ENCODE peak calls at places on chromosomes 7 and 10, in nine cellular contexts. N, G, H, S, B, T, W, O and U are unnamed samples.

GRCh38 chr10:128295003-128295402 is 168.8 kb upstream of the MKI67 start:
- DNase-seq in S (no peak), T (no peak), W (no peak), O (no peak), G (no peak), N (no peak), H (no peak), B (no peak), U (no peak)

GRCh38 chr7:28093617-28094232 is 86.9 kb downstream of the JAZF1 start:
- DNase-seq in S (no peak), T (peak; percentile 83), N (peak; percentile 80), G (peak; percentile 72), O (no peak), B (peak; percentile 88), W (peak; percentile 94), H (peak; percentile 80), U (peak; percentile 72)

GRCh38 chr10:124657806-124658205 is 86.4 kb downstream of the FAM53B start:
- DNase-seq in T (peak; percentile 70), G (peak; percentile 53), B (no peak), H (peak; percentile 23), W (peak; percentile 54), O (no peak), S (peak; percentile 49), N (no peak), U (no peak)

GRCh38 chr10:84333864-84334451 is 5.6 kb downstream of the CCSER2 start:
- DNase-seq in T (peak; percentile 30), H (peak; percentile 38), G (peak; percentile 47), W (peak; percentile 37), N (peak; percentile 27), S (no peak), O (no peak), B (no peak), U (peak; percentile 17)

GRCh38 chr7:132276252-132276651 is 300.0 kb downstream of the PLXNA4 start:
- DNase-seq in G (no peak), W (no peak), S (no peak), N (no peak), H (no peak), B (no peak), T (no peak), O (no peak), U (no peak)

GRCh38 chr10:43299579-43299978 is 32.7 kb upstream of the RASGEF1A start:
- DNase-seq in G (no peak), S (no peak), N (no peak), T (no peak), B (no peak), H (no peak), O (no peak), W (no peak), U (no peak)

GRCh38 chr7:144035385-144035784 is 13.4 kb upstream of the OR2A5 start:
- DNase-seq in T (no peak), H (no peak), O (no peak), G (no peak), S (no peak), N (no peak), B (no peak), W (no peak), U (no peak)

GRCh38 chr7:41994046-41994745 is 242.8 kb downstream of the GLI3 start:
- DNase-seq in N (peak; percentile 27), H (peak; percentile 34), B (no peak), T (no peak), O (no peak), S (no peak), W (peak; percentile 26), G (peak; percentile 8), U (peak; percentile 48)

GRCh38 chr10:4586756-4587155 is 239.3 kb upstream of the AKR1E2 start:
- DNase-seq in H (peak; percentile 18), W (no peak), G (no peak), B (no peak), O (peak; percentile 29), S (peak; percentile 17), N (no peak), T (peak; percentile 85), U (peak; percentile 14)

GRCh38 chr7:28588606-28589005 is 176.3 kb downstream of the CREB5 start:
- DNase-seq in H (no peak), S (no peak), T (no peak), G (no peak), W (no peak), N (no peak), O (no peak), B (no peak), U (no peak)

GRCh38 chr10:77286851-77287250 is 350.8 kb downstream of the KCNMA1 start:
- DNase-seq in T (no peak), H (no peak), G (no peak), O (no peak), B (no peak), N (no peak), S (no peak), W (no peak), U (no peak)

GRCh38 chr7:68321076-68321639 is 1277.1 kb upstream of the AUTS2 start:
- DNase-seq in G (no peak), T (peak; percentile 15), H (no peak), B (peak; percentile 6), W (no peak), O (peak; percentile 18), N (no peak), S (no peak), U (no peak)

GRCh38 chr7:36278767-36279171 is 110.9 kb upstream of the ANLN start:
- DNase-seq in T (peak; percentile 70), S (peak; percentile 69), G (peak; percentile 68), O (peak; percentile 81), N (peak; percentile 39), W (no peak), B (no peak), H (peak; percentile 67), U (peak; percentile 68)

GRCh38 chr7:140673063-140673769 is 471 bp downstream of the ADCK2 start:
- DNase-seq in W (peak; percentile 48), B (peak; percentile 77), O (no peak), G (no peak), N (no peak), H (peak; percentile 59), S (no peak), T (no peak), U (no peak)

GRCh38 chr7:24825315-24825917 is 68.2 kb upstream of the GSDME start:
- DNase-seq in S (no peak), N (no peak), G (peak; percentile 53), T (peak; percentile 61), B (no peak), H (peak; percentile 25), O (no peak), W (no peak), U (no peak)

GRCh38 chr10:61662794-61663259 is at the start of gene CABCOCO1:
- DNase-seq in N (peak; percentile 59), T (peak; percentile 58), W (no peak), S (no peak), O (no peak), G (peak; percentile 45), B (peak; percentile 65), H (peak; percentile 80), U (peak; percentile 47)

GRCh38 chr10:92052088-92052487 is 128.5 kb downstream of the BTAF1 start:
- DNase-seq in O (no peak), G (no peak), W (no peak), B (no peak), H (no peak), N (no peak), S (no peak), T (no peak), U (no peak)

GRCh38 chr7:158816995-158817394 is 12.3 kb downstream of the ESYT2 start:
- DNase-seq in B (peak; percentile 79), N (no peak), W (no peak), O (no peak), H (no peak), T (no peak), S (no peak), G (no peak), U (no peak)
- H3K4me3 ChIP-seq in B (peak overlapping the region; percentile 48), N (no peak overlapping the region), W (no peak overlapping the region), O (no peak overlapping the region), H (no peak overlapping the region), T (no peak overlapping the region), S (no peak overlapping the region), G (no peak overlapping the region), U (peak overlapping the region; percentile 68)

GRCh38 chr7:149625947-149626392 is 128.4 kb upstream of the ZNF746 start:
- DNase-seq in S (peak; percentile 67), W (peak; percentile 58), T (no peak), N (no peak), O (no peak), H (no peak), B (no peak), G (peak; percentile 49), U (no peak)
- H3K4me3 ChIP-seq in S (no peak overlapping the region), W (no peak overlapping the region), T (no peak overlapping the region), N (no peak overlapping the region), O (no peak overlapping the region), H (no peak overlapping the region), B (peak overlapping the region; percentile 89), G (no peak overlapping the region), U (no peak overlapping the region)

GRCh38 chr7:2634265-2635145 is 2.7 kb downstream of the TTYH3 start:
- DNase-seq in N (no peak), H (no peak), B (no peak), W (no peak), G (no peak), O (no peak), T (no peak), S (no peak), U (no peak)
- H3K4me3 ChIP-seq in N (peak overlapping the region; percentile 86), H (peak overlapping the region; percentile 80), B (peak overlapping the region; percentile 87), W (peak overlapping the region; percentile 70), G (peak overlapping the region; percentile 77), O (peak overlapping the region; percentile 99), T (peak overlapping the region; percentile 87), S (peak overlapping the region; percentile 95), U (peak overlapping the region; percentile 54)

GRCh38 chr10:49066944-49067730 is 48.2 kb downstream of the VSTM4 start:
- DNase-seq in N (no peak), W (no peak), S (no peak), O (no peak), B (no peak), G (no peak), T (no peak), H (no peak), U (no peak)

GRCh38 chr10:49071221-49071761 is 44.0 kb downstream of the VSTM4 start:
- DNase-seq in T (peak; percentile 27), O (no peak), N (no peak), H (peak; percentile 29), B (no peak), G (no peak), S (no peak), W (no peak), U (peak; percentile 31)

GRCh38 chr10:49068209-49068608 is 47.1 kb downstream of the VSTM4 start:
- DNase-seq in W (no peak), G (no peak), O (no peak), B (no peak), S (no peak), T (no peak), H (no peak), N (no peak), U (no peak)

GRCh38 chr10:49070701-49071100 is 44.6 kb downstream of the VSTM4 start:
- DNase-seq in S (no peak), W (no peak), T (no peak), G (no peak), H (no peak), B (no peak), N (no peak), O (no peak), U (no peak)

DNA sequence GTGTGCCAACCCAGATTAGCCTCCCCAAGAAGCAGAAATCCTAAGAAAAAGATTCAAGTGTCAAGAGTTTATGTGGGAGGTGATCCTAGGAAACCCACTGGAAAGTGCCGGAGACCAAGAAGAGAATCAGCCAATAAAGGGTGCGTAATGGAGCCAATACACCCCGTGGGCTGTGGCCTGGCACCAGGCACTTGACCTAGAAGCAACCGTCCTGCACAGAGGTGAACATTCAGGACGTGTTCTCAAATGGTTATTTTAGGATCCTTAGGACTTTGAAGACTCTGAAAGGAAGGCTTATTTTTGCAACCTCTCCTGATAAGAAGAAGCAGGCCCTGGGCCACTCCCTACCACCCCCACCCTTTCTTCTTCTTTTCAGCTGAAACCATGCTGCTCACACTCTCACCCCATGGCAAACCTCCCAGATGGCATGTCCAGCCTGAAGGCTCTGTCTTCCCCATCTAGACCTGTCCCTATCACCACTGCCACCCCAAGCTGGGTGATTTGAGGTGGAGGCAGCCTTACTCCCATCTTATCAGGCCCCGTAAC is 46.6 kb downstream of the VSTM4 start:
- DNase-seq in O (no peak), N (no peak), S (no peak), G (no peak), B (no peak), T (no peak), W (no peak), H (no peak), U (no peak)
- H3K4me3 ChIP-seq in O (no peak overlapping the region), N (no peak overlapping the region), S (no peak overlapping the region), G (no peak overlapping the region), B (no peak overlapping the region), T (no peak overlapping the region), W (no peak overlapping the region), H (no peak overlapping the region), U (no peak overlapping the region)